ENCODE peak calls at places on chromosomes 5 and 9, in eight cellular contexts. K is activated T-helper 9 cell treated with anti-CD3 and anti-CD28 coated beads, Interleukin-2, amount 50 U/mL, for 16 hours; X is GM12865; A is left ventricle myocardium inferior; Q is HTR-8/SVneo; P is activated naive CD4-positive, alpha-beta T cell; S is adrenal gland; N is DND-41. B is an unnamed sample.
A peak's percentile ranks its signal among the peaks of the same experiment; 100 is the strongest.

GRCh38 chr5:10486511-10487344 is 45.0 kb downstream of the ROPN1L start:
- DNase-seq in N (no peak), X (no peak), Q (no peak), K (no peak), A (no peak), S (no peak), P (no peak), B (no peak)

GRCh38 chr5:53111139-53111538 is 1.6 kb upstream of the MOCS2 start:
- DNase-seq in Q (no peak), K (no peak), S (no peak), N (no peak), P (no peak), A (no peak), X (no peak), B (no peak)

GRCh38 chr9:125495137-125496119 is 211.6 kb downstream of the MAPKAP1 start:
- DNase-seq in S (no peak), N (no peak), A (no peak), X (peak; percentile 36), P (no peak), K (no peak), Q (peak; percentile 49), B (no peak)

GRCh38 chr9:132192728-132193127 is 30.9 kb downstream of the NTNG2 start:
- DNase-seq in K (no peak), X (no peak), S (no peak), N (no peak), P (no peak), A (no peak), Q (no peak), B (no peak)

GRCh38 chr9:113623851-113624485 is 160.4 kb downstream of the RGS3 start:
- DNase-seq in K (no peak), P (no peak), S (peak; percentile 21), Q (no peak), A (no peak), N (no peak), X (no peak), B (no peak)

GRCh38 chr9:2179557-2179956 is 164.4 kb downstream of the SMARCA2 start:
- DNase-seq in S (no peak), Q (no peak), N (no peak), P (no peak), A (no peak), X (no peak), K (no peak), B (no peak)

GRCh38 chr5:147845618-147846017 is 14.1 kb upstream of the SPINK1 start:
- DNase-seq in X (no peak), K (no peak), Q (no peak), P (no peak), A (no peak), S (no peak), N (no peak), B (no peak)

GRCh38 chr9:114487607-114488300 is 17.5 kb downstream of the WHRN start:
- DNase-seq in P (peak; percentile 17), N (peak; percentile 55), X (peak; percentile 73), S (peak; percentile 87), K (peak; percentile 31), Q (peak; percentile 67), A (no peak), B (peak; percentile 59)

GRCh38 chr5:139747583-139748504 is 47.8 kb upstream of the PSD2 start:
- DNase-seq in S (peak; percentile 81), K (peak; percentile 35), N (peak; percentile 58), P (peak; percentile 33), A (peak; percentile 49), Q (no peak), X (peak; percentile 57), B (no peak)

GRCh38 chr5:179963375-179963774 is 55.7 kb upstream of the TBC1D9B start:
- DNase-seq in K (no peak), A (no peak), Q (no peak), P (no peak), S (no peak), X (no peak), N (no peak), B (no peak)

GRCh38 chr5:21238786-21239185 is 1250.8 kb upstream of the CDH18 start:
- DNase-seq in N (no peak), Q (no peak), S (no peak), A (no peak), P (no peak), X (no peak), K (no peak), B (no peak)

GRCh38 chr9:19641046-19641445 is 147.8 kb downstream of the SLC24A2 start:
- DNase-seq in Q (no peak), A (no peak), N (no peak), S (no peak), X (peak; percentile 5), P (no peak), K (no peak), B (no peak)

GRCh38 chr9:34929506-34930102 is 28.5 kb upstream of the PHF24 start:
- DNase-seq in S (peak; percentile 54), Q (peak; percentile 3), X (peak; percentile 47), K (no peak), P (no peak), N (peak; percentile 20), A (no peak), B (no peak)

GRCh38 chr5:126852104-126852531 is 75.2 kb downstream of the LMNB1 start:
- DNase-seq in Q (no peak), X (peak; percentile 74), K (no peak), N (no peak), S (no peak), P (peak; percentile 4), A (no peak), B (no peak)

GRCh38 chr5:138716456-138716924 is 36.7 kb upstream of the CTNNA1 start:
- DNase-seq in K (no peak), S (no peak), N (no peak), Q (peak; percentile 33), A (no peak), P (no peak), X (no peak), B (no peak)

GRCh38 chr5:127754727-127755126 is 51.5 kb downstream of the CCDC192 start:
- DNase-seq in P (no peak), X (no peak), N (no peak), Q (no peak), A (no peak), S (no peak), K (no peak), B (no peak)

GRCh38 chr5:8829322-8830029 is 716.4 kb downstream of the SEMA5A start:
- DNase-seq in A (no peak), X (no peak), P (no peak), K (no peak), N (no peak), S (no peak), Q (peak; percentile 93), B (no peak)

GRCh38 chr5:10493884-10494283 is 52.2 kb downstream of the ROPN1L start:
- DNase-seq in N (no peak), A (no peak), P (no peak), X (peak; percentile 46), K (no peak), S (no peak), Q (no peak), B (no peak)

GRCh38 chr5:16568875-16569580 is 47.8 kb downstream of the RETREG1 start:
- DNase-seq in N (no peak), A (no peak), S (peak; percentile 82), X (no peak), K (no peak), Q (no peak), P (no peak), B (no peak)

GRCh38 chr9:89605181-89606048 is 603 bp downstream of the GADD45G start:
- DNase-seq in S (peak; percentile 81), X (no peak), A (peak; percentile 69), P (peak; percentile 35), K (peak; percentile 49), Q (no peak), N (peak; percentile 27), B (peak; percentile 54)

GRCh38 chr9:3446313-3446712 is 79.5 kb downstream of the RFX3 start:
- DNase-seq in P (no peak), X (no peak), Q (no peak), S (no peak), N (no peak), A (no peak), K (no peak), B (no peak)

GRCh38 chr5:164484948-164485347 is 979.5 kb downstream of the MAT2B start:
- DNase-seq in Q (no peak), P (no peak), N (no peak), S (no peak), K (no peak), X (no peak), A (no peak), B (no peak)

GRCh38 chr9:132412089-132412488 is 2.1 kb downstream of the CFAP77 start:
- DNase-seq in P (no peak), X (peak; percentile 16), Q (peak; percentile 10), K (no peak), A (no peak), N (peak; percentile 26), S (no peak), B (no peak)

GRCh38 chr5:17185776-17186175 is 31.7 kb upstream of the BASP1 start:
- DNase-seq in A (peak; percentile 45), N (no peak), P (no peak), S (no peak), K (no peak), X (no peak), Q (no peak), B (no peak)

GRCh38 chr5:131305906-131306305 is 42.1 kb downstream of the CDC42SE2 start:
- DNase-seq in A (no peak), Q (no peak), N (no peak), S (no peak), K (no peak), X (no peak), P (no peak), B (no peak)

GRCh38 chr5:130216306-130216705 is 312.0 kb downstream of the CHSY3 start:
- DNase-seq in N (no peak), S (no peak), X (no peak), P (no peak), Q (no peak), K (no peak), A (no peak), B (no peak)

GRCh38 chr5:38191693-38192092 is 66.7 kb upstream of the EGFLAM start:
- DNase-seq in Q (no peak), X (no peak), S (no peak), P (no peak), K (no peak), N (no peak), A (no peak), B (no peak)